ENCODE peak calls at places on chromosomes 6 and 20, in nine cellular contexts. A, F, E, K, G, D, M, R and O are unnamed samples.

GRCh38 chr6:4776493-4776966 is 326 bp downstream of the CDYL start:
- DNase-seq in A (no peak), F (no peak), E (peak), K (peak), G (peak), D (no peak), M (no peak), R (peak), O (no peak)

GRCh38 chr6:5671162-5671561 is 335.6 kb downstream of the NRN1 start:
- DNase-seq in A (peak), F (peak), E (no peak), K (no peak), G (no peak), D (no peak), M (peak), R (no peak), O (no peak)

GRCh38 chr6:20417819-20418218 is 16.1 kb downstream of the E2F3 start:
- DNase-seq in A (no peak), F (no peak), E (no peak), K (no peak), G (no peak), D (no peak), M (no peak), R (no peak), O (no peak)

GRCh38 chr20:47311967-47312681 is 44.4 kb downstream of the ZMYND8 start:
- DNase-seq in A (no peak), F (no peak), E (no peak), K (no peak), G (no peak), D (no peak), M (no peak), R (no peak), O (no peak)

GRCh38 chr6:45971287-45971686 is 44.4 kb downstream of the CLIC5 start:
- DNase-seq in A (no peak), F (no peak), E (no peak), K (no peak), G (no peak), D (no peak), M (no peak), R (no peak), O (no peak)

GRCh38 chr20:57315964-57316480 is 13.6 kb upstream of the SPO11 start:
- DNase-seq in A (no peak), F (no peak), E (no peak), K (no peak), G (no peak), D (no peak), M (no peak), R (no peak), O (no peak)

GRCh38 chr20:15902493-15902892 is 670.8 kb downstream of the KIF16B start:
- DNase-seq in A (peak), F (no peak), E (no peak), K (no peak), G (no peak), D (no peak), M (no peak), R (no peak), O (no peak)

GRCh38 chr6:39251406-39251805 is 22.1 kb upstream of the KCNK5 start:
- DNase-seq in A (peak), F (no peak), E (peak), K (no peak), G (no peak), D (no peak), M (no peak), R (no peak), O (no peak)

GRCh38 chr20:37534401-37535157 is 6.9 kb upstream of the BLCAP start:
- DNase-seq in A (peak), F (peak), E (peak), K (peak), G (peak), D (peak), M (peak), R (no peak), O (no peak)

GRCh38 chr6:149723771-149724417 is 6.0 kb upstream of the LATS1 start:
- DNase-seq in A (peak), F (peak), E (peak), K (peak), G (peak), D (no peak), M (peak), R (peak), O (peak)

GRCh38 chr20:54148947-54149764 is 24.6 kb downstream of the CYP24A1 start:
- DNase-seq in A (peak), F (no peak), E (no peak), K (no peak), G (no peak), D (no peak), M (no peak), R (no peak), O (no peak)

GRCh38 chr6:70706491-70707123 is 38.9 kb downstream of the SMAP1 start:
- DNase-seq in A (peak), F (peak), E (peak), K (peak), G (no peak), D (no peak), M (peak), R (no peak), O (no peak)

GRCh38 chr6:166655713-166656265 is 28.7 kb upstream of the RPS6KA2 start:
- DNase-seq in A (no peak), F (no peak), E (no peak), K (no peak), G (no peak), D (no peak), M (no peak), R (no peak), O (no peak)

GRCh38 chr6:133190912-133191311 is 50.2 kb upstream of the EYA4 start:
- DNase-seq in A (no peak), F (no peak), E (no peak), K (no peak), G (no peak), D (no peak), M (no peak), R (no peak), O (no peak)

GRCh38 chr20:20956586-20956985 is 149.6 kb downstream of the LINC00237 start:
- DNase-seq in A (no peak), F (peak), E (no peak), K (no peak), G (no peak), D (no peak), M (no peak), R (no peak), O (no peak)

GRCh38 chr6:35558571-35558970 is 45.9 kb upstream of the TULP1 start:
- DNase-seq in A (no peak), F (no peak), E (no peak), K (no peak), G (no peak), D (no peak), M (no peak), R (no peak), O (no peak)

GRCh38 chr6:112311950-112312547 is 35.1 kb upstream of the RFPL4B start:
- DNase-seq in A (peak), F (no peak), E (peak), K (peak), G (no peak), D (no peak), M (peak), R (no peak), O (no peak)

GRCh38 chr20:37354210-37355195 is 8.6 kb downstream of the SRC start:
- DNase-seq in A (no peak), F (no peak), E (no peak), K (no peak), G (no peak), D (no peak), M (no peak), R (no peak), O (no peak)

GRCh38 chr20:53133628-53134027 is 161.5 kb downstream of the TSHZ2 start:
- DNase-seq in A (no peak), F (no peak), E (no peak), K (no peak), G (no peak), D (no peak), M (no peak), R (no peak), O (no peak)

GRCh38 chr6:159893064-159893463 is 2.3 kb downstream of the MAS1 start:
- DNase-seq in A (no peak), F (no peak), E (no peak), K (no peak), G (no peak), D (no peak), M (no peak), R (no peak), O (no peak)

GRCh38 chr6:15879372-15880261 is 216.8 kb upstream of the DTNBP1 start:
- DNase-seq in A (peak), F (no peak), E (peak), K (peak), G (peak), D (peak), M (peak), R (no peak), O (no peak)

GRCh38 chr6:45661667-45662066 is 283.9 kb upstream of the SUPT3H start:
- DNase-seq in A (no peak), F (no peak), E (no peak), K (no peak), G (no peak), D (peak), M (peak), R (no peak), O (no peak)

GRCh38 chr6:3920321-3920720 is 71.1 kb downstream of the FAM50B start:
- DNase-seq in A (no peak), F (no peak), E (no peak), K (no peak), G (no peak), D (no peak), M (no peak), R (no peak), O (no peak)